ENCODE peak calls at places on chromosomes 13 and 19, in nine cellular contexts. R, E, F, P, I, N, M, T and U are unnamed samples.
A peak's percentile ranks its signal among the peaks of the same experiment; 100 is the strongest.

GRCh38 chr13:41621716-41622508 is 164.6 kb downstream of the RGCC start:
- DNase-seq in R (no peak), E (no peak), F (no peak), P (no peak), I (no peak), N (no peak), M (no peak), T (no peak), U (no peak)

GRCh38 chr19:35348909-35349611 is 1.4 kb downstream of the FFAR1 start:
- DNase-seq in R (peak; percentile 14), E (peak; percentile 36), F (no peak), P (no peak), I (no peak), N (peak; percentile 63), M (no peak), T (no peak), U (peak; percentile 52)

GRCh38 chr13:80131204-80131603 is 209.7 kb downstream of the SPRY2 start:
- DNase-seq in R (peak; percentile 88), E (peak; percentile 66), F (peak; percentile 82), P (peak; percentile 59), I (no peak), N (no peak), M (peak; percentile 49), T (peak; percentile 77), U (peak; percentile 71)

GRCh38 chr19:10567696-10568443 is 909 bp downstream of the CDKN2D start:
- DNase-seq in R (no peak), E (no peak), F (no peak), P (no peak), I (no peak), N (no peak), M (no peak), T (no peak), U (no peak)

GRCh38 chr13:46165485-46166220 is 16.3 kb downstream of the LCP1 start:
- DNase-seq in R (no peak), E (no peak), F (no peak), P (no peak), I (no peak), N (no peak), M (no peak), T (no peak), U (no peak)

GRCh38 chr19:45823182-45823581 is 8.1 kb upstream of the RSPH6A start:
- DNase-seq in R (no peak), E (no peak), F (no peak), P (no peak), I (no peak), N (no peak), M (no peak), T (no peak), U (no peak)

GRCh38 chr13:111789011-111789410 is 277.9 kb upstream of the SOX1 start:
- DNase-seq in R (no peak), E (no peak), F (no peak), P (no peak), I (no peak), N (no peak), M (no peak), T (no peak), U (no peak)

GRCh38 chr13:67299072-67299635 is 69.0 kb upstream of the PCDH9 start:
- DNase-seq in R (no peak), E (no peak), F (no peak), P (no peak), I (no peak), N (no peak), M (no peak), T (no peak), U (no peak)

GRCh38 chr19:47377801-47378200 is 28.7 kb downstream of the DHX34 start:
- DNase-seq in R (no peak), E (no peak), F (peak; percentile 27), P (no peak), I (no peak), N (no peak), M (no peak), T (no peak), U (no peak)

GRCh38 chr19:6861683-6862286 is 25.6 kb upstream of the ADGRE1 start:
- DNase-seq in R (no peak), E (no peak), F (no peak), P (no peak), I (no peak), N (no peak), M (no peak), T (no peak), U (no peak)

GRCh38 chr19:47790398-47790814 is 11.9 kb downstream of the SELENOW start:
- DNase-seq in R (peak; percentile 90), E (peak; percentile 90), F (peak; percentile 91), P (peak; percentile 79), I (peak; percentile 63), N (peak; percentile 95), M (peak; percentile 94), T (peak; percentile 96), U (peak; percentile 86)

GRCh38 chr13:90232291-90232690 is 1115.2 kb upstream of the MIR17HG start:
- DNase-seq in R (no peak), E (no peak), F (no peak), P (no peak), I (no peak), N (no peak), M (no peak), T (no peak), U (no peak)

GRCh38 chr13:90237852-90238251 is 1109.6 kb upstream of the MIR17HG start:
- DNase-seq in R (no peak), E (no peak), F (no peak), P (no peak), I (no peak), N (no peak), M (no peak), T (no peak), U (no peak)

GRCh38 chr13:90238433-90238832 is 1109.1 kb upstream of the MIR17HG start:
- DNase-seq in R (no peak), E (no peak), F (no peak), P (no peak), I (no peak), N (no peak), M (no peak), T (no peak), U (no peak)

GRCh38 chr13:90230311-90230710 is 1117.2 kb upstream of the MIR17HG start:
- DNase-seq in R (no peak), E (no peak), F (no peak), P (no peak), I (no peak), N (no peak), M (no peak), T (no peak), U (no peak)

DNA sequence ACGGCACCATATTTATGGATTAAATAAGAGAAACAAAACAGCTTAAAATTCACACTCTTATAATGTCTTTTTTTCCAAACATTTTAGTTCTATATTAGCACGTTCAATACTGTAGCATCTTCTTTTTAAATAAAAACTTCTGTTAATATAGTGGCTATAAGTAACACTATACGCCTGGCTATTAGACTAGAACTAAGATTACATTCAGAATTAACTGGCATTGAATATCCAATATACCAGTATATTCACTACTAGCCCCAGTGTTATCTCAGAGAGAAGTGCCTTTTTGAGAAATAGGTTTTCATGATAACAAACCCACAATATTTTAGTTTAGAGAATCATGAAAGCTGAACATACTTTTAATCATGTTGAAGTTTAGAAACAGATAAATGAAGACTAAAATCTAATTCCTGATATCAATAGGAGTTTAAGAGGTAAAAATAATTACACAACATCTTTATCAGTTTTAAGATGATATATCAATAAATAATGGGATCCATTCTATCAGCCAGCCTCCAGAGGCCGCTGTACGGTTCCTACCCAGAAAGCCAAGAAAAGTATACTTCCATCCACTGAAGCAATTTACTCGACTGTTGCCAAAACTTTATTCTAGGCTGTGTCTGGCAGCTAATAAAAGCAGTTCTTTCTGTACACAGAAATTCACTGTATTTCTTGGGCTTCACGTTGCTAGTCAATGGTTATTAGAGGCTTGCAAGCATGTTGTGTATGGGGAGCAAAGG is 1113.4 kb upstream of the MIR17HG start:
- DNase-seq in R (no peak), E (no peak), F (no peak), P (no peak), I (no peak), N (no peak), M (no peak), T (no peak), U (no peak)
- TF ChIP-seq CTCF in R (no peak), E (peak; percentile 24), F (no peak), P (no peak), I (no peak), N (no peak), M (no peak), T (no peak), U (no peak)

GRCh38 chr13:62123409-62123808 is 707.8 kb upstream of the PCDH20 start:
- DNase-seq in R (no peak), E (no peak), F (no peak), P (no peak), I (no peak), N (no peak), M (no peak), T (no peak), U (no peak)

GRCh38 chr13:62122434-62122833 is 706.8 kb upstream of the PCDH20 start:
- DNase-seq in R (no peak), E (no peak), F (no peak), P (no peak), I (no peak), N (no peak), M (no peak), T (no peak), U (no peak)

GRCh38 chr13:62125451-62125850 is 709.8 kb upstream of the PCDH20 start:
- DNase-seq in R (no peak), E (no peak), F (no peak), P (no peak), I (no peak), N (no peak), M (no peak), T (no peak), U (no peak)

GRCh38 chr13:62119739-62120700 is 704.4 kb upstream of the PCDH20 start:
- DNase-seq in R (no peak), E (no peak), F (no peak), P (no peak), I (no peak), N (no peak), M (peak; percentile 1), T (no peak), U (no peak)
- TF ChIP-seq CTCF in R (peak; percentile 18), E (peak; percentile 22), F (peak; percentile 44), P (peak; percentile 24), I (no peak), N (no peak), M (peak; percentile 46), T (no peak), U (peak; percentile 25)

DNA sequence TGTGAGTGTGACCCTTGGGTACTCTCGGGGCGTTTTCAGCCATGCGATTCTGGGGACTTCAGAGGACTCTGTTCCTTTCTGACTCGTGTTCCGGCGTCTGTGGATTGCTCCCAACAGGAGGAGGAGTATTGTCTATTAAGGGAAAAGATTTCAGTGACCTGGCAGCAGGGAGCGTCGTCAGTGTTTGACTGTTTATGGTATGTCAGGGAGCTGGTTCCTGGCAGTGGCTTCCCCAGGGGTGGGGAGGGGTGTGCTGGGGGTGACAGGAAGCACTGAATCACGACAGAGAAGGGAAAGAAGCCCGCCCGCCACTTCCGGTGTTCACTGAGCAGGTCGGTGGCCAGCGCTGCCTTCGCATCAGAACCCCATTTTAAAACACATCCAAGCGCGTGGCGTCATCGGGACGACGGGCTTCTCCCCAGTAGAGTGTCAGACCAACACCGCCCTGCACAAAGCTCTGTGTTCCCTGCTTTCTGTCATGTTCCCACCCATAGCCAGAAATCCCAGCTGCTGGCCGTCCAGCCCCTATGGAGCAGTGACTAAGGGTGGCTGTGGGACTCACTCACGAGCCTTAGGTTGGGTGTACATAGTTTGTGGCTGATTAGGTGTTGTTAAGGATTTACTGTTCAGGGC is 33.8 kb downstream of the COL4A2 start:
- DNase-seq in R (peak; percentile 73), E (no peak), F (peak; percentile 46), P (peak; percentile 86), I (no peak), N (peak; percentile 94), M (no peak), T (peak; percentile 51), U (peak; percentile 90)
- TF ChIP-seq CTCF in R (no peak), E (no peak), F (no peak), P (no peak), I (no peak), N (no peak), M (no peak), T (no peak), U (no peak)

GRCh38 chr13:31105020-31105800 is 56.5 kb downstream of the HSPH1 start:
- DNase-seq in R (no peak), E (no peak), F (no peak), P (no peak), I (no peak), N (peak; percentile 71), M (no peak), T (no peak), U (peak; percentile 42)
- TF ChIP-seq CTCF in R (no peak), E (no peak), F (no peak), P (no peak), I (no peak), N (no peak), M (no peak), T (no peak), U (no peak)